ENCODE peak calls at places on chromosomes 1 and 21, in nine cellular contexts. N, K, D, Q, A, J, H, T and G are unnamed samples.

GRCh38 chr1:15945011-15945831 is 30.7 kb downstream of the ZBTB17 start:
- DNase-seq in T (no peak), N (no peak), D (no peak), J (no peak), H (no peak), K (no peak), Q (no peak), A (no peak), G (no peak)

GRCh38 chr1:85576642-85577420 is 3.7 kb upstream of the CCN1 start:
- DNase-seq in T (no peak), Q (peak), N (peak), A (peak), D (peak), K (peak), J (peak), H (no peak), G (peak)

GRCh38 chr1:201470581-201470980 is 1.6 kb upstream of the PHLDA3 start:
- DNase-seq in D (no peak), H (no peak), J (no peak), Q (no peak), K (no peak), A (no peak), T (no peak), N (no peak), G (no peak)

GRCh38 chr1:29974345-29974744 is 738.0 kb downstream of the PTPRU start:
- DNase-seq in A (peak), K (peak), Q (no peak), H (no peak), J (peak), D (no peak), N (peak), T (peak), G (peak)

GRCh38 chr1:160260436-160261382 is 1.6 kb downstream of the DCAF8 start:
- DNase-seq in D (peak), Q (peak), N (peak), T (peak), K (peak), A (peak), J (peak), H (peak), G (peak)

GRCh38 chr1:85460555-85461088 is 4.3 kb downstream of the DDAH1 start:
- DNase-seq in T (no peak), N (no peak), Q (peak), A (no peak), D (no peak), H (no peak), K (peak), J (no peak), G (no peak)

GRCh38 chr1:205026181-205026580 is 16.8 kb upstream of the CNTN2 start:
- DNase-seq in Q (no peak), D (no peak), K (no peak), J (no peak), H (no peak), T (no peak), N (no peak), A (no peak), G (no peak)

GRCh38 chr1:79792212-79792575 is 785.7 kb upstream of the ADGRL4 start:
- DNase-seq in H (no peak), K (no peak), T (no peak), D (no peak), J (peak), A (peak), Q (peak), N (peak), G (peak)

GRCh38 chr1:46411601-46412341 is 17.7 kb downstream of the FAAH start:
- DNase-seq in N (no peak), A (no peak), H (no peak), D (no peak), J (no peak), K (no peak), T (no peak), Q (no peak), G (no peak)

GRCh38 chr1:103106426-103107321 is 1.6 kb downstream of the COL11A1 start:
- DNase-seq in A (no peak), H (no peak), K (no peak), J (peak), Q (peak), N (peak), D (no peak), T (no peak), G (peak)

GRCh38 chr1:28895896-28896608 is 18.3 kb upstream of the EPB41 start:
- DNase-seq in D (no peak), A (no peak), N (peak), Q (no peak), J (peak), H (no peak), T (no peak), K (no peak), G (no peak)

GRCh38 chr1:28894785-28895184 is 19.6 kb upstream of the EPB41 start:
- DNase-seq in A (no peak), T (no peak), Q (no peak), J (no peak), N (no peak), H (no peak), K (no peak), D (no peak), G (no peak)

GRCh38 chr1:28890836-28891235 is 23.5 kb upstream of the EPB41 start:
- DNase-seq in K (no peak), Q (no peak), N (no peak), H (no peak), A (no peak), D (no peak), T (no peak), J (no peak), G (no peak)

GRCh38 chr1:28891256-28891655 is 23.1 kb upstream of the EPB41 start:
- DNase-seq in D (no peak), N (no peak), K (no peak), Q (no peak), J (no peak), T (no peak), H (no peak), A (no peak), G (no peak)

DNA sequence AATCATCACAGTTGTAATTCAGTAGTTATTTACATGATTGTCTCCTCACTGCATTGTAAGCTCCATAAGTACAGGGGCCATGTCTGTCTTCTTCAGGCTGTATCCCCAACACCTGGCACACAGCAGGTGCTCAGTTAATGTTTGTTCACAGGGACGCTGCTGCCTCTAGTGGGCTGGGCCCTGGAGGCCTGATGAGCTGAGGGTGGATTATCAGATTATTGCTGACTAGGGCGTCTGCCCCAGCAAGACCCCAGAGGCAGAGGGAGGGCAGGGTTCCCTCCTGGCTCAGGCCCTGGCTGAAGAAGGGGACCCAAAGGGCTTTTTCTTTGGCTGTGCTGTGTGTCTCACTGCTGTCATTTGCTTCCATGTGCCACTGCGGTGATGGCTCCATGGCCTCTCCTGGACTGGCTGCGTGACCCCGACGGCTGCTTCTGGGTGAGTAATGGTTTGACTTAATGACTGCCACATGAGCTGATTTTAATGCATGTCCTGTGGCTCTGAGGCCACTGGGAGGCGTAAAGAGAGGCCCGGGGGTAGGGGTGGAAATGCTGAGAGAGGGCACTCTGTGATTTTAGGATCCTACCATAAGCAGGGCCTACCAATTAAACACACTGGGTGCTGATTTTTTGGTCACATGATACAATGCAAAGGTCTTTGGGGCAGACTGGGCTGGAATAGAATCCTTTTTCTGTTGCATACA is 20.8 kb upstream of the EPB41 start:
- DNase-seq in H (no peak), N (peak), D (no peak), J (peak), A (no peak), K (no peak), T (no peak), Q (no peak), G (no peak)
- TF ChIP-seq CTCF in H (peak), N (peak), D (no peak), J (peak), A (peak), K (no peak), T (peak), Q (peak), G (peak)

GRCh38 chr21:34635307-34635706 is 20.4 kb upstream of the RCAN1 start:
- DNase-seq in J (no peak), N (no peak), A (no peak), Q (no peak), D (no peak), H (no peak), T (no peak), K (no peak), G (no peak)
- TF ChIP-seq CTCF in J (peak), N (peak), A (peak), Q (peak), D (no peak), H (peak), T (peak), K (peak), G (no peak)

DNA sequence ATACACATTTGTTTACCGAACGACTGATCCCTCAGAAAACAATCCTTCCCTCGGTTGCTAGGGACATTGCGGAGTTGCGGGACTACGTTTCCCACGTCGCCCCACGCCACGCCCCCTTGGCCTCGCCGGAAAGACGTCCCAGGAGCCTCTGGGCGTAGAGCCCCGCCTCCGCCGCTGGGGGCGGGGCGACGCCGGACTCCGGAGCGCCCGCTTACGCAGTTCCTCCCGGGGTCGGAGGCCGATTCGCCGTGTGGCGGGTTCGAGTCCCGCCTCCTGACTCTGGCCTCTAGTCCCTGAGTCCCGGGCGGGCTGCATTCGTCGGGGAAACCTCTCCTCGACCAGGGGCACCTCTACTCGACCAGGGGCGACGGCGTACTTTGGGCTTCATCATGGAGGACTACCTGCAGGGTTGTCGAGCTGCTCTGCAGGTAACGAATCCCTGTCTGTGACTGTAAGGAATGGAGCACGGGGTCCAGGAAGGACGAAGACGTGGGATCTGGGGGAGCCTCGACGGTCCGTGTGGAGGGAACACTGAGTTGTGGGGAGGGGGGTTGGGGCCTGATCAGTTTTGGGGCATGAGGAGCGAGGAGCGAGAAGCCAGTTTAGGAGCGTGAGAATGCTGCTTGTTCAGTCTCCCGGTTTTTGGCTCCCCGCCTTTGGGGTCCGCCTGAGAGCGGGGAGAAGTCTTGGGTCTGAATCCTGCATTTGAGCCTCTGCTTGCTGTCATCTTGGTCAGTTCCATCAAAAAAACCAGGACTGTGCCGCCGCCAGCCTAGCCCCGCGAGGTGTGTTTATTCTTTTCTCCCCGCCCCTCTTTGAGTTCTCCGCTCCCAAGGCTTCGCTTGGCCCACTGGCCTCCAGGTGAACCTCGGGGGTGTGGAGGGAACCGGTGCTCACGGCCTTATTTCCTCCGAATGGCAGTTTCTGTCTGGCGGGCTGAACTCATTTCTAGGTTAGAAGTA is at the start of gene PRUNE1:
- DNase-seq in Q (peak), A (peak), H (peak), N (peak), T (no peak), J (peak), K (peak), D (peak), G (peak)
- TF ChIP-seq CTCF in Q (no peak), A (no peak), H (no peak), N (no peak), T (no peak), J (no peak), K (no peak), D (no peak), G (no peak)

DNA sequence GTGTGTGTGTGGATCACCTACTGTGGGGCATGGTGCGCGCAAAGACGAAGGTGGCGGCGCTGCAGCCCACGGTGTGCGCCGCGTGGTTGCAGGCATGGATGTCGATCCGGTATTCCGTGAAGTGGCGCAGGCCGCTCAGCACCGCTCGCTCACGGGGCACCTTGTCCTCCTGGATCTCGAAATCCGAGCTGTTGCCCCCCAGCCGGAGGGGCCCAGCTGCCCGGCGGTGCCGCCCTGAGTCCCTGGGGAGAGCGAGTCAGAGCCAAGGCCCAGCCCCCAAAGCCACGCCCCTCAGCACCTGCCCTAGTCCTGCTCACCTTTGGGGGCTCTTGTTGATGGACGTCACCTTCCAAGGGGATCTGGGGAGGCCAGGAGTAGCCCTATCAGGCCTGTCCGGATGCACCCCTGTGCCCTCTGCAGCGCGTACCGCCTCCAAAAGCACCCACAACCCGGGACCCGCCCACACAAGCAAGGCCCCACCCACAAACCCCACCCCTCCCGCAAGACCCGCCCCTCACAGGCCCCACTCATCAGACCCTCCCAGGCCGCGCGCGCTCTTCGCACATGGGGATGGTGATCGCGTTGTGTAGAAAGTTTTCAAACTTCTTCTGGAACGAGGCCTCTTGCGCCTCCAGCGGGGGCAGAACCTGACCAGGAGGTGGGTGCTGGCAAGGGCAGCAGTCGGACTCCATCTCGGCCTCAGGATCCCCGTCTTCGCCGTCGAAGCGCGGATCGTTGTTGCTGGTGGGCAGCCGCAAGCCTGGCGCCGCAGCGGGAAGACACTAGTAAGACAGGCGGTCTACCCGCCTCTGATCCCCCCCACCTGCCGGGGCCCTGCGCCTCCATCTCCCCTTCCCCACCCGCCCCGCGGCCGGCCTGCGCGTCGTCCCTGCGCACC is 13.6 kb downstream of the INSRR start:
- DNase-seq in H (no peak), A (no peak), K (no peak), J (no peak), D (no peak), T (no peak), Q (no peak), N (no peak), G (no peak)
- TF ChIP-seq CTCF in H (no peak), A (no peak), K (no peak), J (no peak), D (no peak), T (no peak), Q (no peak), N (no peak), G (no peak)

DNA sequence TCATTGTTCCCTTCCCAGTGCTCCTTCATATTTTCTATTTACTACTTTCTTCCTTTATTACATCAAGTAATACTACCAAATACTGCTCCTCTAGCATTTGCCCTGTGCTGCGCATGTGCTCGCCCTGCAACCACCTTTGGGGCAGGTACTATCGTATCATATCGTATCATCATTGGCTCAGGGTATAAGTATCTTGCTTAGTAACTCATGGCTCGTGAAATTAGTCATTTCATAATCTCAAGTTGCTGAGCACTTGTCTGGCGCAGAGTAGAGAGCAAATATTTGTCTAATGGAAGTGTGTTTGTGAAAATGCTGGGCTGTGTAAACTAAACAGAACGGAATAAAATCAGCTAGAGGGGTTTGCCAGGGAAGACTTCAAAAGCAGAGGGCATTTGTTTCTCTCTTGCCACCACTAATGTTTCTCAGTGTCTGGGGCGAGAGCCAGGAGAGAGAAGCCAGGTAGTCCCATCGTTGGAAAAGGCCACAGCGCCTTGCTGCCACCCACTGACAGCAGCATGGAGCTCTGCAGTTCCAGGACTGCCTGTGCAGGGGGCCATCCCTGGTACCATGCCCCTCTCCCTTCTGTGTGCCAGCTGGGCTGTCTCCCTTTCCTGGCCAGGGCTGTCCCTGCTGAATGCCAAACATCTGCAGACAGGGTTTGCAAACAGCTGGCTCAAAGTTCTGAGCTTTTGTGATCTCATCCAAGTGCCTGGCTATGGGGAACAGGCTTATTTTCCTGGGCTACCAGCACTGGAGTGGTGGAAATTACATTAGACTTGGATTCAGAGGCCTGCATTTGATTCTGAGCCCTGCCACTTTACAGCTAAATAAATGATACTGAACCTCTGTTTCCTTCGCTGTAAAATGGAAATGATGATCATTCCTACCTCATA is 19.9 kb upstream of the CPT2 start:
- DNase-seq in Q (peak), N (peak), T (no peak), J (peak), A (no peak), K (peak), H (no peak), D (peak), G (peak)
- TF ChIP-seq CTCF in Q (peak), N (peak), T (peak), J (peak), A (peak), K (no peak), H (peak), D (no peak), G (no peak)

GRCh38 chr1:232398823-232399222 is 231.1 kb downstream of the SIPA1L2 start:
- DNase-seq in N (no peak), A (no peak), Q (no peak), J (no peak), D (no peak), H (no peak), T (no peak), K (no peak), G (no peak)

GRCh38 chr1:232404227-232404626 is 225.7 kb downstream of the SIPA1L2 start:
- DNase-seq in H (no peak), J (no peak), N (no peak), D (no peak), Q (no peak), T (no peak), K (no peak), A (no peak), G (no peak)

GRCh38 chr1:232404981-232405380 is 225.0 kb downstream of the SIPA1L2 start:
- DNase-seq in J (no peak), K (no peak), H (no peak), D (no peak), N (no peak), A (no peak), T (no peak), Q (no peak), G (no peak)

GRCh38 chr1:232407120-232407519 is 222.8 kb downstream of the SIPA1L2 start:
- DNase-seq in T (no peak), K (no peak), J (no peak), Q (no peak), N (no peak), H (no peak), D (no peak), A (no peak), G (no peak)

DNA sequence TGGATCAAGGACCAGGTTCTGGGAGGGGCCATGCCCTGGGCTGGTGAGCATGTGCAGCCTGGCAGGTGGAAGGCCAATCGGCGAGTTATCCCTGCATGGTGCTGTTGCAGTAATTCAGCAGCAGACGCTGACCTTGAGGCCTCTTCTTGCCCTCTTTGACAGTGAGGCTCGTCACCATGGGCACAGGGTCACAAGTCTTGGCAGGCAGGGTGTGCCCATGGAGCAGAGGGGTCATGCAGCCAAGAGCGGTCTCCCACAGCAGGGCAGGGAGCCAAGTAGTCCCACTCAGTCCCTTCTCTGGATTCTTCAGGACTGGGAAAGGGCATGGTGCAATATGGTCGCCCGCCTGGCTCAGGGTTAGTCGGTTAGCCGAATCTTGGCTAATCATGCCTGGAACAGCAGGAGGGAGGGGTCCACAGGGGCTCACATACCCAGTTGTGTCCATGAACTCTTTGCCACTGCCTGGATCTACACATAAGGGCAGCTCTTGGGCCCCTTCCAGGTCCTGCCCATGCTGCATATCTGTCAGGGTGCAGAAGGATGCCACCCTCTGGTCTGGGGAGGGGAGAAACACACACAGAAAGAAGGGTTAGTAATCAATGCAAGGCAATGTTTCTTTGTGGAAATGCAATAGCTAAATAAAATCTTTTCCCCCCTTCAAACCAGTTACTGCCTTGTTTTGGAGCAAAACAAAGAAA is 226.8 kb downstream of the SIPA1L2 start:
- DNase-seq in K (no peak), N (no peak), H (no peak), D (peak), T (no peak), J (no peak), Q (no peak), A (no peak), G (no peak)
- TF ChIP-seq CTCF in K (no peak), N (no peak), H (no peak), D (no peak), T (no peak), J (no peak), Q (no peak), A (no peak), G (no peak)